ENCODE peak calls at places on chromosomes 12 and 14, in six cellular contexts. Z, I, R, M, L and Y are unnamed samples. For H3K27me3, the result is how much of the 10 kb centered on the place peaks cover.

GRCh38 chr12:120630139-120630895 is 10.1 kb upstream of the CABP1 start:
- DNase-seq in Z (no peak), I (no peak), R (no peak), M (no peak), L (no peak), Y (no peak)

GRCh38 chr14:106766145-106766544 is 1239.8 kb downstream of the TMEM121 start:
- DNase-seq in Z (no peak), I (no peak), R (no peak), M (no peak), L (no peak), Y (no peak)

GRCh38 chr12:113854385-113855136 is 111.6 kb downstream of the RBM19 start:
- DNase-seq in Z (no peak), I (no peak), R (no peak), M (no peak), L (no peak), Y (no peak)

GRCh38 chr12:19421503-19422282 is 17.6 kb upstream of the AEBP2 start:
- DNase-seq in Z (no peak), I (no peak), R (no peak), M (no peak), L (no peak), Y (no peak)

GRCh38 chr14:104390221-104390931 is 189.2 kb upstream of the C14orf180 start:
- DNase-seq in Z (no peak), I (no peak), R (no peak), M (no peak), L (peak), Y (peak)

GRCh38 chr12:27785882-27786570 is 6.0 kb upstream of the MANSC4 start:
- DNase-seq in Z (peak), I (peak), R (no peak), M (no peak), L (no peak), Y (no peak)

GRCh38 chr12:107845226-107845979 is 70.9 kb downstream of the ASCL4 start:
- DNase-seq in Z (no peak), I (no peak), R (peak), M (no peak), L (no peak), Y (peak)

GRCh38 chr12:40253936-40254335 is 29.1 kb downstream of the LRRK2 start:
- DNase-seq in Z (peak), I (peak), R (no peak), M (no peak), L (no peak), Y (no peak)

GRCh38 chr14:43005807-43006206 is 1399.1 kb downstream of the LRFN5 start:
- DNase-seq in Z (peak), I (no peak), R (no peak), M (no peak), L (no peak), Y (no peak)

GRCh38 chr12:4118601-4119156 is 154.9 kb upstream of the CCND2 start:
- DNase-seq in Z (no peak), I (no peak), R (no peak), M (no peak), L (no peak), Y (no peak)

GRCh38 chr12:4118017-4118510 is 155.5 kb upstream of the CCND2 start:
- DNase-seq in Z (peak), I (peak), R (no peak), M (peak), L (no peak), Y (no peak)

GRCh38 chr12:4119157-4119761 is 154.3 kb upstream of the CCND2 start:
- DNase-seq in Z (no peak), I (no peak), R (no peak), M (no peak), L (no peak), Y (no peak)

GRCh38 chr12:4121506-4122020 is 152.0 kb upstream of the CCND2 start:
- DNase-seq in Z (no peak), I (no peak), R (no peak), M (no peak), L (no peak), Y (no peak)

DNA sequence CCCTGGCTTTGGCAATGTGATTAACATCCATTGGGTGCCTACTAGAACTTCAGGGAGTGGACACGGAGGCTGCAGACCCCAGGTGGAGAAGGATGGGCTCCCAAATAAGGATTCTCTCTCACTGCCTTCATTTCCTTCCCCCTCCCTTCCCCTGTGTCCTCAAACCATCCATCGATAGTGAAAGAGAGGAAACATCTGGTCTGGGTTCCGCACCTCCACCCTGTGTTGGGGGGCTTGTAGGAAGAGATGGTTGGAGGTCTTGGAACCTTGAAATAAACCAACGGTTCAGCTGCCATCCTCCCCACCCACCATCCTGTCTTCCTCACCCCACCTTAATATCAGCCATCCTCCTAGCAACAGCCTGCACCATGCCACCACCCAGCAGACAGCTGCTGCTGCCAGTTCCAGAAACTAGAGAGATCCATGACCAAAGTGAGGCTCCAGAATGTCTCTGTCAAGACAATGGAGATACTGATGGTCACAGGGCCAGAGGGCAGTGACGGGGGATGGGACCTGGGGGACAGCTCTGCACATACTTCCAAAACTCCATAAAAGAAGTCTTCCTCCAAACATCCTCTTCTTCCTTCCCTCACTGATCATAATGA is 153.1 kb upstream of the CCND2 start:
- DNase-seq in Z (no peak), I (no peak), R (no peak), M (no peak), L (no peak), Y (no peak)
- H3K27me3 ChIP-seq in Z (under half), I (under half), R (under half), M (under half), L (under half), Y (under half)

GRCh38 chr12:24470050-24470449 is 478.9 kb downstream of the BCAT1 start:
- DNase-seq in Z (peak), I (peak), R (no peak), M (no peak), L (no peak), Y (no peak)
- H3K27me3 ChIP-seq in Z (under half), I (under half), R (under half), M (under half), L (under half), Y (under half)

DNA sequence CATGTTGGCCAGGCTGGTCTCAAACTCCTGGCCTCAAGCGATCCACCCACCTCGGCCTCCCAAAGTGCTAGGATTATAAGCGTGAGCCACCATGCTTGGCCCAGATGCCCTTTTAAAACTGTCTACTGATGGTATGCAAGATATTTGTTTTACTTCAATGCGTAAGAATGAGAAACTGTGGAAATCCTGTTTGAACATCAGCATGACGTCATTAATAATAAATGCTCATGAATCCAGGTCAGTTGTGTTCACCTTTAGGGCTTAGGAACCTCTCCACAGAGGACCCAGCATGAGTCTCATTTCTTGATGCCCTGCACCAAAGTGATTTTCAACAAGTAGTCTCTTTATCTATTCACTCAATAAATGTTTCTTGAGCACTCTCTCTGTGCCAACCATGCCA is 34.5 kb upstream of the FOS start:
- DNase-seq in Z (no peak), I (no peak), R (no peak), M (no peak), L (no peak), Y (no peak)
- H3K27me3 ChIP-seq in Z (under half), I (under half), R (under half), M (under half), L (under half), Y (under half)

GRCh38 chr12:78121969-78122610 is 291.4 kb downstream of the NAV3 start:
- DNase-seq in Z (no peak), I (no peak), R (no peak), M (no peak), L (no peak), Y (no peak)

GRCh38 chr12:78118036-78118435 is 287.3 kb downstream of the NAV3 start:
- DNase-seq in Z (no peak), I (no peak), R (peak), M (no peak), L (no peak), Y (peak)

GRCh38 chr12:78118486-78118885 is 287.8 kb downstream of the NAV3 start:
- DNase-seq in Z (no peak), I (no peak), R (no peak), M (no peak), L (no peak), Y (no peak)

GRCh38 chr12:78119351-78119918 is 288.7 kb downstream of the NAV3 start:
- DNase-seq in Z (no peak), I (no peak), R (no peak), M (no peak), L (no peak), Y (no peak)

DNA sequence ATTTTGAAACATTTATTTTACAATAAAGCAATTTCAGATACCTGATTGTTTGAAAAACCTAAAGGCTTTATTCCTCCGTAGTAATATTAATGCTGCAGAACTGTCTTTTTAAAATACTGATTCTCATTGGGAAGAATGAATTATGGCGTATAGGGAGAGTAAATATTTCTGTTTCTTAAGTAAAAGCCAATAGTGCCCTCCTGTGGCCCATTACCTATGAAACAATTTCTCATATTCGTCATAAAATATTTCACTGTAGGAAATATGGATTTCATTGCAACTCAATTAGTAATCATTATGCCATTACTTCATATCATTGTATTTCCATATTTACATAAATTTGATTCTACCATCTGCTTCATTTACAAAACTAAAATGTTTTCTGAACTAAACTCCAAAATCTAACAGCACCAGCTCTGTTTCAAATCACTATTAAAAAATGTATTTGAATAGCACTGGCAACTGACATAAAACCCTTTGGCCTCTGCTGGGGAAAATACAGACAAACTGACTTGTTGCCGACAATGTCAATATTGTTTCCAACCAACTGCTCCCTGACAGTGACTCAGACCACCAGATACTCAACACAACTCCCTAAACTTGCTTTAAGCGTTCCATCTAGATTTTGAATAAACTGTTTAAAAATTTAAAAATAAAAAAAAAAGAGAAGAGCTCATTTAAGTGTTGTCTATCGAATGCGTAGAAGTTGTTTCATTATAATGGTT is 290.3 kb downstream of the NAV3 start:
- DNase-seq in Z (peak), I (peak), R (no peak), M (no peak), L (no peak), Y (no peak)
- H3K27me3 ChIP-seq in Z (under half), I (under half), R (under half), M (under half), L (under half), Y (under half)

GRCh38 chr12:112795582-112795981 is 4.0 kb downstream of the RPH3A start:
- DNase-seq in Z (no peak), I (no peak), R (no peak), M (no peak), L (no peak), Y (no peak)
- H3K27me3 ChIP-seq in Z (under half), I (under half), R (under half), M (under half), L (under half), Y (under half)

DNA sequence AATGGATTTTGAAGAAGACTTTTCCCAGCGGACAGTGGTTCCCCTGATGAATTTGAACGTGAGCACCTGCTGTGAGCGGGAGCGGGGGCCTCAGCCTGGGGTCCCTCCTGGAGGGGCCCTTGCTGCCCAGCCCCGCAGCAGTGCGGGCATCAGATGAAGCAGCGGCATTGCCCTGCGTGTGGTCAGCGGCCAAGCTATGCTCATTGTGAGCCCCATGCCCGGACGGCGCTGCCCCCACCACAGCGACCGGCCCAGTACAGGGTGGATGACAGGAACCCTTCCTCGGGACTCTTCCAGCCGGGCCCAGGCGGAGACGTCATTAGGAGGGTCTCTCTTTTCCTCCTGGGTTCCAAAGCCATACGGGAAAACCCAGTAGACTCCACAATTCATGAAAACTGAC is 3.5 kb downstream of the LRCOL1 start:
- DNase-seq in Z (no peak), I (no peak), R (no peak), M (no peak), L (no peak), Y (peak)
- H3K27me3 ChIP-seq in Z (under half), I (half or more), R (half or more), M (half or more), L (under half), Y (under half)

DNA sequence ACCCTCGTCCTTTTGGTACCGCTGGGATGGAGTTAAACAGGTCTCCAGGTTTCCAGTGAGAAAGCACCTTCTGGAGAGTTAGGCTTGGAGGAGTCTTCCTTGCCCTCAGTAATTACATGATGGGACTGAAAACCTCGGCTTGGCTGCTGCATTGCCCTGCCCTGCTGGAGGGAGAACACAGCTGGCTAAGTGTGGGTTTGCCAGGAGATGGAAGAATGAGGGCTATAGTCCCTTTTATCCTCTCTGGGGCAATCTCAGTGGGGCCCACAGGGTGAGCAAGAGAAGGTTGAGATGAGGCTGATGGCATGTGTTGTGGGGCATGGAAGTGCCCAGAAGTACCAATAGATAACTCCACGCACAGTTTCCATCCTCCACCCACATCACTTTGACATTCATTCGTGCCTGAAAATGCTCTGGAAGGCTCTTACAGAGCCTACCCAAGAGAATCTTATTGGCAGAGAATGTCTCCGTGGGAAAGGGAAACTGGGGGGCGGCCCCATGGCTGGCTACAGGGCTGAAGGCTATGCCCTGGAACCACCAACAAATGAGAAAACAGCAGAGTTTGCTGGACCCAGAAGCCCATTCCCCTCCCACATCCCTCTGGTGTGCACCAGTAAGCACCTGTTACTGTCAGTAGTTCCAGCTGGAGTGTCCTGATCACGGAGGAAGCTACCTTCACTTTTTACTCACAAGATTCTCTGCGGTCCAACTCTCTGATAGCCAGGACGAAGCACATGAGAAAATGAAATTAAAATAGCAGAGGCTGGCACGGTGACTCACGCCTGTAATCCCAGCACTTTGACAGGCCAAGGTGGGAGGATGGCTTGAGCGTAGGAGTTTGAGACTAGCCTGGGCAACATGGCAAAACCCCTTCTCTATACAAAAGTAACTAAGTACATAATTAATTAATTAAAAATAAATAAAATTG is 22.9 kb upstream of the MEG3 start:
- DNase-seq in Z (no peak), I (no peak), R (no peak), M (no peak), L (no peak), Y (no peak)
- H3K27me3 ChIP-seq in Z (under half), I (under half), R (under half), M (under half), L (under half), Y (under half)

GRCh38 chr12:49104822-49105221 is 5.8 kb downstream of the LMBR1L start:
- DNase-seq in Z (no peak), I (no peak), R (no peak), M (no peak), L (no peak), Y (no peak)

GRCh38 chr12:49098703-49099102 is 4.1 kb upstream of the DHH start:
- DNase-seq in Z (no peak), I (no peak), R (no peak), M (no peak), L (no peak), Y (no peak)

GRCh38 chr12:49098035-49098451 is 3.4 kb upstream of the DHH start:
- DNase-seq in Z (peak), I (peak), R (peak), M (peak), L (peak), Y (peak)

GRCh38 chr12:49097381-49097780 is 2.8 kb upstream of the DHH start:
- DNase-seq in Z (no peak), I (no peak), R (no peak), M (no peak), L (no peak), Y (no peak)

DNA sequence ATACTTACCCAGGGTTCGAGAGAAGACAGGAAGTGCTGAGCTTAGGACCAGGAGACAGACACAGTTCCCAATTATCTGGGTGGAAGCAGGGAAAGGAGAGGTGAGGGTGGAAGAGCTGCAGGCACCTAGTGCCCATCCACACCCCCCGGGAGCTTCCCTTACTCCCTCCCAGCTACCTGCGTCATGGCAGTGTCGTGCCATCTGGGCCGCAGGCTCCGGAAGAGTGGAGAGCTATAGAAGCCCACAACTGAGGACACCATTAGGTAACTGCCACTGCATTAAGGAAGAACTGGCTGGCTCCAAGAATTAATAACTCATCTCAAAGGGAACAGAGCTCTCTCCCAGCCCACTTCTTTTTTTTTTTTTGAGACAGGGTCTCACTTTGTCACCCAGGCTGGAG is 5.8 kb upstream of the DHH start:
- DNase-seq in Z (no peak), I (no peak), R (no peak), M (no peak), L (no peak), Y (no peak)
- H3K27me3 ChIP-seq in Z (under half), I (under half), R (under half), M (under half), L (under half), Y (under half)

DNA sequence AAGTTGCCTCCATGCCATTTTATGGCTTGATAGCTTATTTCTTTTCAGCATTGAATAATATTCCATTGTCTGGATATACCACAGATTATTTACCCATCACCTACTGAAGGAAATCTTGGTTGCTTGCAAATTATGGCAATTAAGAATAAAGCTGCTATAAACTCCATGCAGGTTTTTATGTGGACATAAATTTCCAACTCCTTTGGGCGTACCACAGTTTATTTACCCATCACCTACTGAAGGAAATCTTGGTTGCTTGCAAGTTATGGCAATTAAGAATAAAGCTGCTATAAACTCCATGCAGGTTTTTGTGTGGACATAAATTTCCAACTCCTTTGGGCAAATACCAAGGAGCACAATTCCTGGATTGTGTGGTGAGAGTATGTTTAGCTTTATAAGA is 12.6 kb upstream of the PLEKHH1 start:
- DNase-seq in Z (no peak), I (no peak), R (no peak), M (no peak), L (no peak), Y (no peak)
- H3K27me3 ChIP-seq in Z (under half), I (half or more), R (half or more), M (under half), L (under half), Y (under half)